ENCODE peak calls at places on chromosomes 11 and 22, in ten cellular contexts. S is transverse colon, M is heart left ventricle, Q is esophagus squamous epithelium, Z is ovary, G is NB4, R is A549, O is HCT116, W is Peyer's patch, H is endothelial cell of umbilical vein. I is an unnamed sample.

GRCh38 chr11:87324817-87325489 is 287.2 kb downstream of the TMEM135 start:
- DNase-seq in S (no peak), O (no peak), G (no peak), R (no peak), M (no peak), H (no peak), Z (no peak), Q (no peak), W (no peak), I (no peak)

GRCh38 chr22:19204640-19205039 is 26.1 kb upstream of the SLC25A1 start:
- DNase-seq in Q (no peak), Z (peak), R (no peak), O (no peak), W (no peak), S (peak), H (no peak), M (no peak), G (no peak), I (no peak)

GRCh38 chr11:72091292-72091691 is 10.6 kb downstream of the LRRC51 start:
- DNase-seq in G (peak), M (peak), Z (peak), R (peak), S (peak), O (no peak), Q (no peak), W (peak), H (peak), I (peak)

GRCh38 chr11:76609736-76610370 is 60.7 kb downstream of the LRRC32 start:
- DNase-seq in M (no peak), G (no peak), H (no peak), Q (no peak), W (no peak), O (no peak), S (no peak), Z (no peak), R (no peak), I (no peak)

GRCh38 chr11:133835258-133836075 is 9.8 kb downstream of the SPATA19 start:
- DNase-seq in M (peak), G (peak), O (peak), Q (no peak), S (no peak), Z (no peak), H (peak), W (no peak), R (peak), I (no peak)

GRCh38 chr11:10413268-10413667 is 41.8 kb upstream of the AMPD3 start:
- DNase-seq in W (peak), G (peak), Q (no peak), R (peak), Z (no peak), H (peak), O (peak), S (peak), M (no peak), I (peak)

GRCh38 chr11:1475841-1476240 is 10.7 kb downstream of the MOB2 start:
- DNase-seq in O (no peak), Q (no peak), H (no peak), R (no peak), Z (no peak), M (no peak), G (no peak), S (no peak), W (no peak), I (no peak)

GRCh38 chr11:3893311-3893710 is 37.8 kb downstream of the STIM1 start:
- DNase-seq in H (no peak), Q (no peak), O (no peak), G (peak), Z (no peak), S (no peak), W (no peak), R (no peak), M (no peak), I (no peak)

GRCh38 chr22:24383061-24383460 is 44.3 kb upstream of the ADORA2A start:
- DNase-seq in S (no peak), Z (no peak), O (no peak), Q (no peak), W (no peak), R (no peak), M (no peak), G (no peak), H (no peak), I (no peak)

GRCh38 chr22:25232301-25232700 is 12.9 kb downstream of the CRYBB2 start:
- DNase-seq in G (no peak), H (no peak), Q (no peak), M (no peak), Z (no peak), W (no peak), R (no peak), O (no peak), S (no peak), I (no peak)

GRCh38 chr22:38834215-38834953 is 9.4 kb downstream of the NPTXR start:
- DNase-seq in Q (no peak), G (no peak), M (no peak), H (no peak), O (no peak), W (no peak), R (no peak), Z (no peak), S (no peak), I (no peak)

GRCh38 chr11:106088896-106089295 is 11.4 kb downstream of the AASDHPPT start:
- DNase-seq in S (no peak), O (no peak), M (no peak), G (no peak), R (no peak), Z (no peak), Q (no peak), W (no peak), H (no peak), I (no peak)

GRCh38 chr11:28366549-28367341 is 258.6 kb downstream of the METTL15 start:
- DNase-seq in W (no peak), S (no peak), H (no peak), O (no peak), Z (no peak), G (no peak), R (no peak), Q (no peak), M (no peak), I (no peak)

GRCh38 chr11:116691779-116692178 is 81.0 kb downstream of the BUD13 start:
- DNase-seq in H (peak), G (peak), R (no peak), M (no peak), O (peak), W (peak), S (peak), Z (peak), Q (no peak), I (no peak)

GRCh38 chr22:44067901-44068300 is 43.8 kb downstream of the PARVB start:
- DNase-seq in W (no peak), Z (no peak), R (no peak), O (no peak), H (peak), Q (no peak), M (no peak), G (no peak), S (no peak), I (no peak)

GRCh38 chr22:44070029-44070428 is 45.9 kb downstream of the PARVB start:
- DNase-seq in R (no peak), Q (no peak), M (no peak), W (no peak), G (no peak), H (no peak), S (no peak), O (no peak), Z (no peak), I (no peak)

GRCh38 chr22:44071760-44072159 is 47.7 kb downstream of the PARVB start:
- DNase-seq in Z (no peak), O (no peak), W (no peak), H (no peak), M (no peak), G (no peak), Q (no peak), R (no peak), S (no peak), I (no peak)

GRCh38 chr22:44067033-44067432 is 42.9 kb downstream of the PARVB start:
- DNase-seq in Z (no peak), R (no peak), H (peak), O (no peak), W (no peak), S (no peak), M (no peak), G (no peak), Q (no peak), I (no peak)

DNA sequence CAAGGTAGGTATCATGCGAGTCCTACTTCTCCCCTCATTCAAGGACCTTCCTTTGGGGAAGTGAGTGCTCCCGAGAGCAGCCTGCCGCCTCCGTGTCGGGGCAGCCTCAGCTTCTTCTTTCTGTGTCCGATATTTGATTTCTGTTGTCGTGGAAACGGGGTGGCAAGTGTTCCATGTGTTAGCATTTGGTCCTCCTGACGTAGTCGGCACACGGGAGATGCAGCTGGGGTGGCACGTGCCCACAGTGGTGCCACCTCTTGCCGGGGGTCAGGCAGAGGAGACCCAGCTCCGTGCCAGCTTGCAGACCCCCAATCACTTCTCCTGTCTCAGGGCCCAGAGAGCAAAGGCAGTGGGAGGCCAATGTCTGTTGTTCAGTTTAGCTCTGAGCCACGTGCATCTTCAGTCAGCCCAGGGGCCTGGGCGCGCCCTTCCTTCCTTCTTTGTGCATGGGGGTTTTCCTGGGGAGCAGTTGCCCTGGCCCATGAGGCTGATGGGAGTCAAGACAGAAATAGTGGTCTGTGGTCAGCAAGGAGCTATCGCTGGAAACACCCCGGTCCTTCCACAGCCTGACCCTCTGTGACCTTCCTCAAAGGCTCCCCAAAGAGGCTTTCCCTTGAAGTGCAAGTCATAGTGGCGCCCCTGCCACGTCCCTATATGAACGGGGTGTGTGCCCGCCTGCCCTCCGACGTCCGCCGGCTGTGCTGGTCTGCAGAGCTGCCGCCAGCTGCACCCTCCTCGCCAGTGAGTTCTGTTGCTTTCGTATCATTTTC is 44.5 kb downstream of the PARVB start:
- DNase-seq in R (no peak), H (no peak), S (peak), O (no peak), Z (no peak), Q (no peak), G (peak), M (no peak), W (peak), I (no peak)
- TF ChIP-seq CTCF in R (no peak), H (no peak), S (no peak), O (no peak), Z (no peak), Q (no peak), G (no peak), M (no peak), W (no peak), I (no peak)

DNA sequence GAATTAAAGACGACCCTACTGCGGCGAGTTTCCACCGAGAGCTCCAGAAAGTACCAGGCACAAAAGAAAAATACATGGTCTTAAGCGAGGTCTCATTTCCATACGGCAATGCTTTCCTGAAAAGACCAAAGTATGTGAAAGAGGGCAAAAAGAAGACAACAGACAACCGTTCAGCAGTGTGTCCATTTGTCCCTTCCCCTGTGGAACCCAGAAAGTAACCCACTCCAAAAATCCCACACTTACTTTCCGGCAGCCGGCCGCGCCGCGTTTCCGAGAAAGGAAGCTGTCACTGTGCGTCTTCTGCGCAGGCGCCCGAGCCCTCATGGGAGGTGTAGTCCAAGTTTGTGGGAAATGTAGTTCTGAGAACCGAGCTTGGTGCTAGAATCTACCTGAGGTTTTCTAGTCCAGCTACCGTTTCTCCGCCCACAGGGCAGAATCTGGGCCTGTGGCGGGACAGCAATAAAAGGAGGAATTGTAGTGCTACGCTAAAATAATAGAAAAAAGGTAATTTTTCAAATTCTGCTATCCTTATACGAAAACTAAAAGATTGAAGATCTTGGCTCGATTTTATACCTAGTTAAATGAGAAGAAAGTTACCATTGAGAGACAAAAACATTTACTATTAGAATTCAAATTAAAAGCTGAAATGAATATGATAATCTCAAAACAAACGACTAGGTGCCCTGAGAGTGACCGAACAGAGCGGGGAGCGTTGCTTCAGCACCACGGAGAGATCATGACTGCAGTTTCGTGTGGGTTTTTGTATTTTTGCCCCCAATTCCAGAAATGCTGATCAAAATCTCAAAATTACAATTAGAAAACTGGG is at the start of gene PUS3:
- DNase-seq in S (peak), O (peak), H (peak), R (peak), G (peak), Q (peak), Z (peak), W (peak), M (peak), I (peak)
- TF ChIP-seq POLR2A in S (peak), O (peak), H (peak), R (peak), G (peak), Q (no peak), Z (peak), W (peak), M (peak), I (peak)

DNA sequence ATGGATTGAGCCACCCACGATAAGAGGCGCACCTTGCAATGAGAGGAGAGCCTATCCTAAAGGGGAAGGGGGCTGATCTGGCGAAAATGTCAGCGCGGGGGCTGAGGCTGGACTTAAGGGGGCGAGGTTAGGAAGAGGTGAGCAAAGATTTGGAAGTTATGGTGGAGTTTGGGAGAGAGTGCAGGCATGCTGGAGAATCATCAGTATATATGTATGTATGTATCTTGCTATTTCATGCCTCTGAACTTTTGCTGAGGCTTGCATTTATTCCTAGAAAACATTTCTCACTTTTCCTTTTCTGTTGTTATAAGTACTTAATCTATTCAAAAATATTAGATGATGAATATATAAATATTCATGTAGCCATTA is 17.2 kb upstream of the THRSP start:
- DNase-seq in H (no peak), W (no peak), R (no peak), O (no peak), M (no peak), Q (no peak), G (no peak), Z (no peak), S (no peak), I (no peak)
- TF ChIP-seq CTCF in H (no peak), W (no peak), R (no peak), O (no peak), M (no peak), Q (no peak), G (no peak), Z (no peak), S (no peak), I (no peak)

GRCh38 chr11:62786318-62787004 is 741 bp upstream of the TMEM179B start:
- DNase-seq in G (peak), R (peak), W (peak), M (peak), O (peak), S (peak), Q (peak), Z (peak), H (peak), I (peak)

GRCh38 chr11:62787005-62787759 is at the start of gene TMEM179B:
- DNase-seq in R (peak), M (peak), W (peak), S (peak), H (peak), Q (peak), O (peak), Z (peak), G (peak), I (peak)

GRCh38 chr11:62789576-62789975 is 2.2 kb downstream of the TMEM223 start:
- DNase-seq in G (no peak), Z (no peak), Q (no peak), M (no peak), O (no peak), S (no peak), W (no peak), R (no peak), H (no peak), I (no peak)

GRCh38 chr11:62791501-62792192 is at the start of gene TMEM223:
- DNase-seq in S (peak), Z (peak), M (peak), Q (peak), W (peak), G (peak), H (peak), R (peak), O (peak), I (peak)

GRCh38 chr11:62788991-62789390 is 1.8 kb downstream of the TMEM179B start:
- DNase-seq in Q (no peak), M (no peak), H (no peak), Z (no peak), W (no peak), G (no peak), S (no peak), R (peak), O (no peak), I (no peak)
- TF ChIP-seq POLR2A in Q (no peak), M (no peak), H (no peak), Z (no peak), W (no peak), G (no peak), S (no peak), R (no peak), O (no peak), I (no peak)

GRCh38 chr11:60169264-60169915 is 13.5 kb downstream of the MS4A6A start:
- DNase-seq in Q (no peak), W (no peak), R (peak), G (peak), S (peak), Z (no peak), O (peak), H (peak), M (no peak), I (no peak)
- TF ChIP-seq CTCF in Q (no peak), W (peak), R (peak), G (peak), S (peak), Z (no peak), O (peak), H (peak), M (peak), I (peak)

GRCh38 chr11:20388096-20389055 is 860 bp downstream of the PRMT3 start:
- DNase-seq in M (no peak), Z (no peak), G (peak), O (no peak), S (no peak), Q (no peak), H (no peak), W (no peak), R (no peak), I (no peak)

GRCh38 chr11:20387262-20388095 is at the start of gene PRMT3:
- DNase-seq in M (peak), R (peak), O (peak), H (peak), S (peak), W (peak), Q (peak), G (peak), Z (peak), I (peak)
- TF ChIP-seq POLR2A in M (peak), R (peak), O (peak), H (peak), S (peak), W (peak), Q (no peak), G (peak), Z (peak), I (peak)

GRCh38 chr11:16036218-16036617 is 320.1 kb downstream of the SOX6 start:
- DNase-seq in G (no peak), O (no peak), Z (no peak), S (no peak), M (no peak), H (no peak), W (no peak), Q (no peak), R (no peak), I (no peak)
- TF ChIP-seq CTCF in G (no peak), O (no peak), Z (no peak), S (no peak), M (no peak), H (no peak), W (no peak), Q (no peak), R (no peak), I (no peak)

DNA sequence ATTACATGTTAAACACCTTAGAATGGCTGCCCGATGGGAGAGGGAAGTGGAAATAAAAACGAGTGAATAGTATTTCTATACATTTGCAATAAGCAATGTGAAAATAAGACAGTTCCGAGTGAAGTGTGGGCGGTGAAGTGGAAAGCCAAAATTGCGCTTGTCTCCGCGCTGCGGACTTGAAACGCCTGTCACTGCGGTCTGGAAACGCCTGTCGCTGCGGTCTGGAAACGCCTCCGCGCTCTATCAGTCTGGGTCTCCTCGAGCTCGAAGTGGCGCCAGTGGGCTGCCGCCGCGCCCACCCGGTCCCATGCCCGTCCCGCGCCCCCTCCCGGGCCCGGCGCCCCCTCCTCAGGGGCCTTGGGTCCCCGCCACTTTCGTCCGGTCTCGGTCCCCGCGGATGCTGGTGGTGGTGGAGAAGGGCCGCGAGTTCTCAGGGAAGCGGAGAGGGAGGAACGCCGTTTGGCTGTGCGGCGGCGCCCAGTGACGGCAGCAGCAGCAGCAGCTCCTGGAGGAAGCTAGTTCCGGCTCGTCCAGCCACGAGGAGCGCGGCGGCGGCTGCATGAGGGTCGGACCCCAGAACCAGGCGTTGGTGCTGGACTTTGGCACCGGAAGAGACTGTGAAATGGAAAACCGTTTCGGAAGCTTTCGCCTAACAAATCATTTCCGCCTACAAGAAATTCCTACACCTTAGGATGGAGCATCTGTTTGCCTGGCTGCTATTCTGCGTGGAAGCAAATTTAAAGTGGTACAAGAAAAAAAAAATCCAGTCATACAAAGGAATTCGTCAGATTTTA is 1.8 kb downstream of the NCR3LG1 start:
- DNase-seq in R (peak), Q (no peak), G (peak), Z (peak), M (peak), W (peak), S (peak), O (peak), H (peak), I (no peak)
- TF ChIP-seq POLR2A in R (peak), Q (no peak), G (peak), Z (peak), M (no peak), W (peak), S (peak), O (peak), H (peak), I (no peak)

I was measured in gastrocnemius medialis.